ENCODE peak calls at places on chromosomes 12 and 14, in six cellular contexts. Q is A549; K is body of pancreas; S is Peyer's patch; V is CD4-positive, alpha-beta memory T cell; N is HepG2. T is an unnamed sample. For H3K9me3, the result is how much of the 10 kb centered on the place peaks cover.

GRCh38 chr14:72444701-72445100 is 449.2 kb downstream of the DPF3 start:
- DNase-seq in N (no peak), V (no peak), S (no peak), Q (no peak), K (no peak), T (no peak)

GRCh38 chr14:93051600-93052546 is 63.9 kb downstream of the ITPK1 start:
- DNase-seq in S (no peak), K (no peak), V (no peak), N (no peak), Q (no peak), T (no peak)

GRCh38 chr12:3090238-3091029 is 13.3 kb downstream of the TSPAN9 start:
- DNase-seq in K (no peak), N (peak), V (no peak), Q (no peak), S (no peak), T (no peak)

GRCh38 chr14:51862171-51862838 is 1.9 kb downstream of the GNG2 start:
- DNase-seq in K (no peak), V (peak), Q (no peak), N (no peak), S (no peak), T (no peak)

GRCh38 chr12:72110814-72111615 is 161.2 kb upstream of the TRHDE start:
- DNase-seq in N (no peak), V (no peak), K (no peak), Q (no peak), S (no peak), T (no peak)

GRCh38 chr12:52837341-52837741 is 3.2 kb upstream of the KRT79 start:
- DNase-seq in V (no peak), Q (peak), N (no peak), K (no peak), S (no peak), T (no peak)

GRCh38 chr12:129615001-129615400 is 288.8 kb downstream of the TMEM132D start:
- DNase-seq in K (no peak), S (no peak), V (no peak), Q (no peak), N (no peak), T (no peak)

GRCh38 chr14:52048641-52049204 is 20.1 kb downstream of the NID2 start:
- DNase-seq in K (no peak), Q (no peak), N (no peak), S (no peak), V (no peak), T (no peak)

GRCh38 chr14:55801121-55801520 is 221.1 kb downstream of the KTN1 start:
- DNase-seq in V (no peak), Q (no peak), N (no peak), K (no peak), S (no peak), T (no peak)

GRCh38 chr12:2412305-2412643 is 359.5 kb downstream of the CACNA1C start:
- DNase-seq in S (no peak), N (no peak), K (no peak), Q (no peak), V (no peak), T (no peak)

GRCh38 chr12:77072833-77073495 is 7.6 kb upstream of the E2F7 start:
- DNase-seq in V (no peak), S (no peak), Q (no peak), K (no peak), N (no peak), T (no peak)

GRCh38 chr12:99087278-99087677 is 442.2 kb downstream of the APAF1 start:
- DNase-seq in K (no peak), N (no peak), S (no peak), Q (no peak), V (no peak), T (no peak)

GRCh38 chr14:75636100-75636692 is 24.5 kb downstream of the ERG28 start:
- DNase-seq in V (no peak), Q (no peak), S (no peak), K (no peak), N (no peak), T (no peak)

GRCh38 chr14:20493634-20494033 is 11.7 kb upstream of the RNASE10 start:
- DNase-seq in N (no peak), V (no peak), K (no peak), S (no peak), Q (no peak), T (no peak)

GRCh38 chr14:75259510-75259855 is 19.1 kb upstream of the FOS start:
- DNase-seq in K (no peak), Q (no peak), N (no peak), S (no peak), V (no peak), T (no peak)

GRCh38 chr12:15629108-15629507 is 160.1 kb downstream of the EPS8 start:
- DNase-seq in Q (peak), K (peak), N (peak), V (no peak), S (no peak), T (no peak)

GRCh38 chr12:15220451-15220850 is 766 bp downstream of the RERG start:
- DNase-seq in S (no peak), V (no peak), K (no peak), N (no peak), Q (no peak), T (no peak)

GRCh38 chr14:24954697-24955037 is 95.3 kb downstream of the STXBP6 start:
- DNase-seq in N (no peak), S (no peak), K (no peak), V (no peak), Q (no peak), T (no peak)

GRCh38 chr12:105888696-105889095 is 250.1 kb downstream of the NUAK1 start:
- DNase-seq in N (no peak), S (no peak), K (no peak), Q (no peak), V (no peak), T (no peak)

GRCh38 chr14:85516239-85517112 is 13.5 kb upstream of the FLRT2 start:
- DNase-seq in K (no peak), S (no peak), Q (no peak), V (no peak), N (no peak), T (no peak)

GRCh38 chr12:79424109-79424721 is 266.5 kb downstream of the PAWR start:
- DNase-seq in S (no peak), K (no peak), Q (peak), N (peak), V (no peak), T (no peak)

GRCh38 chr14:25259470-25259869 is 209.5 kb upstream of the STXBP6 start:
- DNase-seq in N (no peak), K (no peak), V (no peak), S (no peak), Q (no peak), T (no peak)

GRCh38 chr12:124765571-124766489 is 97.8 kb downstream of the SCARB1 start:
- DNase-seq in V (no peak), K (no peak), S (no peak), N (no peak), Q (no peak), T (no peak)

GRCh38 chr12:53062011-53062961 is 12.4 kb downstream of the TNS2 start:
- DNase-seq in Q (no peak), V (no peak), N (no peak), K (peak), S (no peak), T (no peak)

GRCh38 chr12:48764521-48764920 is 24.4 kb downstream of the ADCY6 start:
- DNase-seq in N (no peak), Q (no peak), V (no peak), K (no peak), S (no peak), T (no peak)

GRCh38 chr14:51448831-51449665 is 202.7 kb upstream of the FRMD6 start:
- DNase-seq in S (no peak), K (peak), Q (no peak), N (no peak), V (no peak), T (no peak)

GRCh38 chr12:43309845-43310405 is 242.1 kb downstream of the ADAMTS20 start:
- DNase-seq in Q (no peak), S (no peak), N (no peak), K (no peak), V (no peak), T (no peak)

GRCh38 chr12:127295630-127296029 is 971.3 kb upstream of the TMEM132C start:
- DNase-seq in V (no peak), K (no peak), Q (no peak), N (no peak), S (no peak), T (no peak)

GRCh38 chr12:92363295-92364146 is 217.9 kb upstream of the BTG1 start:
- DNase-seq in S (peak), Q (no peak), V (peak), K (no peak), N (no peak), T (peak)

GRCh38 chr12:51923506-51924365 is 16.4 kb downstream of the ACVRL1 start:
- DNase-seq in N (no peak), V (peak), K (peak), S (peak), Q (no peak), T (peak)

GRCh38 chr12:100404769-100405407 is 48.0 kb downstream of the SLC17A8 start:
- DNase-seq in N (peak), K (peak), V (peak), S (no peak), Q (peak), T (peak)

GRCh38 chr14:41257476-41257875 is 349.2 kb upstream of the LRFN5 start:
- DNase-seq in V (no peak), N (no peak), K (no peak), Q (no peak), S (no peak), T (no peak)

GRCh38 chr12:79560165-79560889 is 130.4 kb downstream of the PAWR start:
- DNase-seq in Q (no peak), N (peak), K (no peak), V (no peak), S (no peak), T (no peak)

GRCh38 chr12:113167868-113168267 is 17.4 kb downstream of the DDX54 start:
- DNase-seq in V (no peak), Q (no peak), K (no peak), N (no peak), S (no peak), T (no peak)

GRCh38 chr12:113170926-113171325 is 14.4 kb downstream of the DDX54 start:
- DNase-seq in S (no peak), Q (no peak), V (no peak), N (no peak), K (no peak), T (no peak)

GRCh38 chr12:113170457-113170856 is 14.8 kb downstream of the DDX54 start:
- DNase-seq in N (no peak), K (no peak), S (no peak), Q (no peak), V (no peak), T (no peak)

GRCh38 chr12:113171543-113171942 is 13.7 kb downstream of the DDX54 start:
- DNase-seq in N (no peak), K (no peak), V (no peak), S (no peak), Q (no peak), T (no peak)

GRCh38 chr12:113169697-113170096 is 15.6 kb downstream of the DDX54 start:
- DNase-seq in K (no peak), S (no peak), V (no peak), Q (no peak), N (no peak), T (no peak)
- H3K27ac ChIP-seq in K (no peak), S (no peak), V (no peak), Q (no peak), N (no peak), T (no peak)

GRCh38 chr12:57657744-57658143 is 24.7 kb upstream of the B4GALNT1 start:
- DNase-seq in N (no peak), V (no peak), S (no peak), K (peak), Q (no peak), T (no peak)
- H3K9me3 ChIP-seq in N (under half), V (under half), S (under half), K (under half), Q (under half), T (under half)

GRCh38 chr12:58425481-58426392 is 484.4 kb downstream of the ATP23 start:
- DNase-seq in S (no peak), N (peak), V (no peak), K (no peak), Q (peak), T (no peak)
- H3K4me3 ChIP-seq in S (no peak), N (no peak), V (no peak), K (no peak), Q (no peak), T (no peak)

GRCh38 chr12:95608252-95609033 is 57.2 kb upstream of the USP44 start:
- DNase-seq in S (no peak), Q (peak), V (no peak), K (peak), N (peak), T (no peak)
- H3K27ac ChIP-seq in S (no peak), Q (peak), V (no peak), K (peak), N (no peak), T (no peak)

GRCh38 chr14:105968291-105968690 is 441.9 kb downstream of the TMEM121 start:
- DNase-seq in N (no peak), Q (no peak), K (no peak), S (no peak), V (no peak), T (no peak)
- H3K9me3 ChIP-seq in N (under half), Q (under half), K (under half), S (under half), V (under half), T (under half)

GRCh38 chr12:118373628-118374027 is 921 bp upstream of the TAOK3 start:
- DNase-seq in V (no peak), K (no peak), Q (no peak), S (no peak), N (peak), T (no peak)

GRCh38 chr12:118376089-118377004 is at the start of gene SUDS3:
- DNase-seq in Q (peak), K (peak), N (peak), V (peak), S (peak), T (peak)

GRCh38 chr12:118374126-118374725 is 1.5 kb upstream of the TAOK3 start:
- DNase-seq in Q (no peak), V (no peak), N (no peak), K (no peak), S (no peak), T (no peak)

GRCh38 chr12:118375348-118375747 is 1.0 kb upstream of the SUDS3 start:
- DNase-seq in N (no peak), S (no peak), K (no peak), V (no peak), Q (no peak), T (no peak)

GRCh38 chr12:118374909-118375308 is 1.4 kb upstream of the SUDS3 start:
- DNase-seq in N (no peak), Q (no peak), K (no peak), S (no peak), V (no peak), T (no peak)
- H3K4me3 ChIP-seq in N (no peak), Q (no peak), K (no peak), S (no peak), V (no peak), T (no peak)

GRCh38 chr12:65739606-65740005 is 84.7 kb upstream of the HMGA2 start:
- DNase-seq in Q (no peak), N (no peak), K (no peak), S (no peak), V (no peak), T (no peak)

GRCh38 chr12:65740506-65740872 is 83.8 kb upstream of the HMGA2 start:
- DNase-seq in K (no peak), Q (no peak), V (no peak), S (no peak), N (no peak), T (no peak)

GRCh38 chr12:65741662-65742480 is 82.4 kb upstream of the HMGA2 start:
- DNase-seq in Q (peak), S (no peak), K (peak), V (no peak), N (peak), T (peak)

GRCh38 chr12:65740873-65741600 is 83.2 kb upstream of the HMGA2 start:
- DNase-seq in N (peak), V (peak), K (peak), Q (peak), S (no peak), T (peak)

GRCh38 chr12:65742481-65742971 is 81.8 kb upstream of the HMGA2 start:
- DNase-seq in Q (no peak), K (no peak), N (no peak), V (no peak), S (no peak), T (no peak)
- H3K27ac ChIP-seq in Q (peak), K (no peak), N (no peak), V (no peak), S (no peak), T (no peak)

DNA sequence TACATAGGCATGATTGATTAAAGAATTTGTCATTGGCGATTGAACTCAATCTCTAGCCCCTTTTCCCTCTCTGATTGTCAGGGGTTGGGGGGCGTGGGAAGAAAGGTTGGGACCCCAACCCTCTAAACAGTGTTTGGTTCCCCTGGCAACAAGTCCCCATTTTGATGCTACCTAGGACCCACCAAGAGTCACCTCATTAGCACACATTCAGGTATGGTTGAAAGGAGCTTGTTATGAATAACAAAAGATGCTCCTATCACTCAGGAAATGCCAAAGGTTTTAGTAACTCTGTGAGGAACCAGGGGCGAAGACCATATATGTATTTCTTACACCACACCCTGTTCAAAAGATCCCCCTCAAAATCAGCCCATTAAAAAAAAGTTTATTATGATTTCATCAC is 14.3 kb downstream of the RNF212B start:
- DNase-seq in V (no peak), K (no peak), N (no peak), Q (no peak), S (no peak), T (no peak)
- H3K9me3 ChIP-seq in V (under half), K (under half), N (under half), Q (under half), S (under half), T (under half)

T was measured in naive thymus-derived CD4-positive, alpha-beta T cell.